ENCODE peak calls at places on chromosomes 2 and 18, in eight cellular contexts. X is GM12865; L is naive B cell; C is GM12891; S is AG10803; M is activated T-cell treated with anti-CD3 and anti-CD28 coated beads, Interleukin-2, amount 50 U/mL, for 72 hours; F is dorsolateral prefrontal cortex; H is stimulated activated naive CD4-positive, alpha-beta T cell. Y is an unnamed sample.

GRCh38 chr2:9423922-9424272 is 443 bp downstream of the CPSF3 start:
- DNase-seq in X (peak), L (no peak), C (no peak), S (peak), M (peak), F (no peak), H (peak), Y (no peak)

GRCh38 chr2:216596234-216596985 is 36.8 kb upstream of the IGFBP2 start:
- DNase-seq in X (no peak), L (no peak), C (no peak), S (peak), M (no peak), F (no peak), H (no peak), Y (no peak)

GRCh38 chr2:181463573-181463972 is 6.4 kb downstream of the ITGA4 start:
- DNase-seq in X (no peak), L (no peak), C (no peak), S (no peak), M (no peak), F (no peak), H (no peak), Y (no peak)

GRCh38 chr18:72544092-72544886 is at the start of gene CBLN2:
- DNase-seq in X (peak), L (no peak), C (peak), S (peak), M (peak), F (peak), H (no peak), Y (peak)

GRCh38 chr2:61967262-61967661 is 61.8 kb downstream of the COMMD1 start:
- DNase-seq in X (no peak), L (no peak), C (no peak), S (peak), M (no peak), F (no peak), H (no peak), Y (no peak)

GRCh38 chr2:20567159-20567925 is 83.6 kb downstream of the HS1BP3 start:
- DNase-seq in X (no peak), L (no peak), C (no peak), S (no peak), M (no peak), F (no peak), H (no peak), Y (no peak)

GRCh38 chr2:205766765-205767359 is 84.6 kb downstream of the NRP2 start:
- DNase-seq in X (peak), L (peak), C (peak), S (peak), M (peak), F (peak), H (peak), Y (no peak)

GRCh38 chr2:16546128-16546754 is 119.4 kb downstream of the CYRIA start:
- DNase-seq in X (peak), L (peak), C (no peak), S (no peak), M (peak), F (no peak), H (no peak), Y (no peak)

GRCh38 chr18:49520661-49521145 is 33.7 kb upstream of the C18orf32 start:
- DNase-seq in X (no peak), L (no peak), C (no peak), S (peak), M (no peak), F (no peak), H (no peak), Y (no peak)

GRCh38 chr2:28407976-28408690 is 15.5 kb downstream of the FOSL2 start:
- DNase-seq in X (no peak), L (no peak), C (no peak), S (no peak), M (no peak), F (no peak), H (no peak), Y (no peak)

GRCh38 chr2:104849618-104850097 is 4.3 kb upstream of the POU3F3 start:
- DNase-seq in X (peak), L (peak), C (no peak), S (peak), M (peak), F (peak), H (no peak), Y (no peak)

GRCh38 chr18:28398491-28398890 is 221.6 kb upstream of the CDH2 start:
- DNase-seq in X (no peak), L (no peak), C (no peak), S (no peak), M (no peak), F (no peak), H (no peak), Y (no peak)

GRCh38 chr18:8763611-8764010 is 58.3 kb downstream of the MTCL1 start:
- DNase-seq in X (no peak), L (no peak), C (no peak), S (no peak), M (no peak), F (no peak), H (no peak), Y (no peak)

GRCh38 chr18:5967666-5968065 is 72.3 kb upstream of the TMEM200C start:
- DNase-seq in X (no peak), L (no peak), C (no peak), S (no peak), M (no peak), F (no peak), H (no peak), Y (no peak)

GRCh38 chr2:144479659-144480058 is 40.3 kb downstream of the ZEB2 start:
- DNase-seq in X (peak), L (no peak), C (no peak), S (no peak), M (no peak), F (no peak), H (no peak), Y (no peak)

GRCh38 chr2:237557633-237558015 is 8.8 kb upstream of the PRLH start:
- DNase-seq in X (peak), L (no peak), C (no peak), S (no peak), M (no peak), F (no peak), H (no peak), Y (no peak)

GRCh38 chr2:7692657-7693161 is 775.5 kb downstream of the RNF144A start:
- DNase-seq in X (no peak), L (no peak), C (no peak), S (peak), M (no peak), F (no peak), H (no peak), Y (no peak)

GRCh38 chr18:45686892-45687611 is 36.9 kb upstream of the SLC14A1 start:
- DNase-seq in X (peak), L (peak), C (no peak), S (no peak), M (peak), F (no peak), H (peak), Y (no peak)